ENCODE peak calls at places on chromosomes 4 and X, in nine cellular contexts. P is spleen, I is prostate gland, W is adrenal gland, U is lower leg skin, D is ovary, K is stomach, F is HCT116, X is gastrocnemius medialis. O is an unnamed sample.

GRCh38 chr4:51885371-51885770 is 42.4 kb downstream of the DCUN1D4 start:
- DNase-seq in P (no peak), I (no peak), W (no peak), U (no peak), D (no peak), K (no peak), F (peak; percentile 13), X (no peak), O (no peak)

GRCh38 chr4:147793973-147794690 is 62.2 kb downstream of the ARHGAP10 start:
- DNase-seq in P (no peak), I (no peak), W (no peak), U (no peak), D (no peak), K (no peak), F (no peak), X (no peak), O (no peak)

GRCh38 chr4:76748649-76749048 is 149.3 kb downstream of the SOWAHB start:
- DNase-seq in P (no peak), I (peak; percentile 52), W (peak; percentile 45), U (no peak), D (no peak), K (peak; percentile 57), F (no peak), X (no peak), O (no peak)

GRCh38 chr4:76434901-76435688 is at the start of gene SHROOM3:
- DNase-seq in P (no peak), I (peak; percentile 17), W (no peak), U (no peak), D (no peak), K (no peak), F (no peak), X (no peak), O (no peak)

GRCh38 chr4:80096175-80096850 is 23.3 kb upstream of the ANTXR2 start:
- DNase-seq in P (no peak), I (peak; percentile 20), W (no peak), U (no peak), D (no peak), K (no peak), F (no peak), X (no peak), O (no peak)

GRCh38 chr4:4227510-4228355 is 1.0 kb upstream of the OTOP1 start:
- DNase-seq in P (no peak), I (no peak), W (no peak), U (no peak), D (no peak), K (no peak), F (no peak), X (no peak), O (no peak)

GRCh38 chr4:3471886-3472285 is 8.8 kb downstream of the DOK7 start:
- DNase-seq in P (peak; percentile 58), I (no peak), W (no peak), U (no peak), D (no peak), K (no peak), F (no peak), X (no peak), O (no peak)

GRCh38 chrX:2989565-2989964 is 16.8 kb upstream of the ARSH start:
- DNase-seq in P (no peak), I (no peak), W (no peak), U (no peak), D (no peak), K (no peak), F (no peak), X (no peak), O (no peak)

GRCh38 chr4:6992728-6993655 is 50.2 kb upstream of the TADA2B start:
- DNase-seq in P (no peak), I (no peak), W (no peak), U (peak; percentile 49), D (no peak), K (peak; percentile 48), F (no peak), X (no peak), O (peak; percentile 35)

GRCh38 chr4:114132830-114133229 is 153.4 kb upstream of the ARSJ start:
- DNase-seq in P (no peak), I (no peak), W (no peak), U (no peak), D (no peak), K (no peak), F (no peak), X (no peak), O (no peak)

GRCh38 chrX:72305286-72306084 is at the start of gene CITED1:
- DNase-seq in P (no peak), I (no peak), W (no peak), U (no peak), D (no peak), K (no peak), F (no peak), X (no peak), O (no peak)

GRCh38 chr4:108622828-108623227 is 2.5 kb downstream of the RPL34 start:
- DNase-seq in P (no peak), I (no peak), W (no peak), U (no peak), D (no peak), K (no peak), F (no peak), X (no peak), O (no peak)
- TF ChIP-seq POLR2A in P (no peak), I (no peak), W (no peak), U (no peak), D (no peak), K (no peak), F (no peak), X (no peak), O (no peak)

GRCh38 chrX:154397888-154398667 is at the start of gene RPL10:
- DNase-seq in P (peak; percentile 97), I (peak; percentile 92), W (peak; percentile 93), U (peak; percentile 98), D (peak; percentile 95), K (peak; percentile 94), F (peak; percentile 93), X (peak; percentile 92), O (peak; percentile 71)

GRCh38 chrX:154399527-154400368 is 1.6 kb downstream of the RPL10 start:
- DNase-seq in P (no peak), I (no peak), W (no peak), U (no peak), D (no peak), K (no peak), F (no peak), X (no peak), O (no peak)

GRCh38 chrX:154398668-154399526 is 720 bp downstream of the RPL10 start:
- DNase-seq in P (peak; percentile 95), I (peak; percentile 82), W (peak; percentile 85), U (peak; percentile 96), D (peak; percentile 90), K (peak; percentile 89), F (no peak), X (peak; percentile 76), O (no peak)

GRCh38 chrX:154401045-154401799 is 3.0 kb downstream of the RPL10 start:
- DNase-seq in P (no peak), I (no peak), W (no peak), U (no peak), D (no peak), K (no peak), F (no peak), X (no peak), O (no peak)

DNA sequence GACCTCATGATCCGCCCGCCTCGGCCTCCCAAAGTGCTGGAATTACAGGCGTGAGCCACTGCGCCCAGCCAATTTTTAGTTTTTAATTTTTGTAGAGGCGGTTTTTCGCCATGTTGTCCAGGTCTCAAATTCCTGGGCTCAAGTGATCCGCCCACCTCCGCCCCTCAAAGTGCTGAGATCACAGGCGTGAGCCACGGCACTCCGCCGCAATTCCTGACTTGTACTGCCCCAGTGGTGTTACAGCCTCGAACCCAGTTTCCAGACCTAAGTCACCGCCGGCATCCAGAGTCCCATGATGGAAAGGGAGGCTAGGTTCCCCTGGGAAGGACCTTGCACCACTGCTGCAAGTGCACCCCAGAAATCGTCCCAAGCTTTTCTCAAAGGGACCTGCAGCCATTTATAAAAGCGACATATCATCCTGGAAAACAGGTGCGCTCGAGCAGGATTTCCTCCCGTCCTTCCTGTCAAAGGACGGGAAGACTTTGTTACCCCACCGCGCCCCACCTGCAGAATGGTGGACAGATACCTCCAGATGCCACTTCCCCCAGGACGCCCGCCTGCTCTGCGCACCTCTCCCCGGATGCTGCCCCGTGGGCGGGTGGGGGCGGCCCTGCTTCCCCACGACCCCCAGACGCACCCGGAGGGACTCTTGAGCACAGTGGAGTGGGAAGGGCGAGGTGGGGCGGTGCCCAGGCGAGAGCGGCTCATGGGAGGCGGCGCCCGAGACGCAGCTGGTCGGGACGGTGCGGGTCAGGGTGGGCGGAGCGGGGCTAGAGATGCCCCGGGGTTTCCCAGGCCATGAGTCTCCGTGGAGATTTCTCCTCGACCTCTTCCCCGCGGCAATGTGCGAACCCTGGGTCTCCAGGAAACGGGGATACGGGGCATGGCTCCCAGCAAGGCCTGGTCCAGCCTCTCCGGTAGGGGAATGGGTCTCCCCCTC is 959 bp upstream of the RPL10 start:
- DNase-seq in P (peak; percentile 92), I (no peak), W (no peak), U (peak; percentile 94), D (peak; percentile 88), K (peak; percentile 73), F (no peak), X (peak; percentile 52), O (no peak)
- TF ChIP-seq POLR2A in P (peak; percentile 16), I (no peak), W (no peak), U (no peak), D (peak; percentile 53), K (no peak), F (no peak), X (peak; percentile 32), O (no peak)

DNA sequence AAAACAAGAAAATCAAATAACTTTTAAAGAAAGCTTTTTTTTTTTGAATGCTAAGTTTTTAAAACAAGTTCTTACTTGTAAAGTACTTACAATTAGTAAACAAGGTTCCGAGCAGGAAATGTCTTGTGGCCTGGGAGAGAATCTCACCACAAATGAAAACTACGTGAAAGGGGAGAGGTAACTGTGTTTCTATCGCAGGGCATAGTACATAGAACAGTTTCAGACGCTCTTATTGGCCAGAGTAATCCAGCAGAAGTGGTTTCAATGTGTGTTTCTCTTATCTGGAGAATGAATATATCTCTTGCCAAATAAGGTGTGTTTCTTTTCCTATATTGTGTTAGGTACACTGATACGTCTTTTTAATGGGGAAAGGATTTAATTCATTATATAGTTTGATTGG is at the start of gene PLAC8:
- DNase-seq in P (no peak), I (no peak), W (no peak), U (no peak), D (no peak), K (peak; percentile 51), F (no peak), X (no peak), O (no peak)
- TF ChIP-seq POLR2A in P (no peak), I (no peak), W (no peak), U (no peak), D (no peak), K (no peak), F (no peak), X (no peak), O (no peak)

DNA sequence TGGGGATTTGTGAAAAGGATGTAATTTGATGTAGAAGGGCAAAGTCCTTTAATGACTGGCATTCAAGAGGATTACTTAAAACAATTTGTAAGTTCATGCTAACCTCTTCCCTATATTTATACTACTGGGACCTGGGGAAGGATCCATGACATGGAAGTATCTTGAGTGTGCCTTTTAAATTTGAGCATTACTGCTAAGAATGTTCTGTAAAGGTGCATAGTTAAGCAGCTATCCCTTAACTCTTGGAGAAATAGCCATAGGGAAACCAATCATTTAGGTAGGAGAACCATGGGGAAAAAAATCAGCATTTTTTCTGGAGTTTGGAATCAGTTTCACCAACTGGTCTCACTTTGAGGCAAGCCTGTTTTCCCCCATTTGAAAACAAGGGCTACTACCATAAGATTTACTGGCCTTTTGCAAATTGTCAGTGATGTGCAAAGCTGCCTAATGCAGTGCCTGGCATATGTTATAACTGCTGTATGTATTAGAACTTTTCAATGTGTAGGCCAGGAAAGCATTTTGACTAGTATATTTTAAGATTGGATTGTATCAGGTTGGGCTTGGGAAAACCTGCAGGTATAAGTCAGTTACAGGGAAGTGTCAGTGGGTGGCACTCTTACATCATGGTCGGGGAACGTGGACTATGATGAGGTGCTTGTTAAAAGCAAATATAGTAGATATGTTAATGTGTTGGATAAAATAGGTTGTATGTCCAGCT is 72.1 kb downstream of the PRSS12 start:
- DNase-seq in P (no peak), I (peak; percentile 71), W (peak; percentile 35), U (no peak), D (no peak), K (peak; percentile 55), F (peak; percentile 67), X (no peak), O (no peak)
- TF ChIP-seq POLR2A in P (no peak), I (no peak), W (no peak), U (no peak), D (no peak), K (no peak), F (peak; percentile 68), X (no peak), O (no peak)

O was measured in H54.